ENCODE peak calls at places on chromosomes 3 and 15, in five cellular contexts. One of them, this sample, is unnamed.

GRCh38 chr3:180408654-180409053 is 193.3 kb upstream of the TTC14 start:
- DNase-seq in cerebellar cortex: no peak
- DNase-seq in activated naive CD8-positive, alpha-beta T cell treated with anti-CD3 and anti-CD28 coated beads, Interleukin-2, amount 50 U/mL, for 24 hours: no peak
- DNase-seq in activated CD4-positive, alpha-beta T cell treated with anti-CD3 and anti-CD28 coated beads, Interleukin-2, amount 50 U/mL, for 4 hours: no peak
- DNase-seq in cardiac fibroblast: peak
- DNase-seq in this sample: no peak

GRCh38 chr15:25510146-25510545 is 71.3 kb upstream of the UBE3A start:
- DNase-seq in cardiac fibroblast: no peak
- DNase-seq in activated naive CD8-positive, alpha-beta T cell treated with anti-CD3 and anti-CD28 coated beads, Interleukin-2, amount 50 U/mL, for 24 hours: no peak
- DNase-seq in activated CD4-positive, alpha-beta T cell treated with anti-CD3 and anti-CD28 coated beads, Interleukin-2, amount 50 U/mL, for 4 hours: no peak
- DNase-seq in cerebellar cortex: no peak
- DNase-seq in this sample: no peak

GRCh38 chr15:34642252-34642651 is 58.8 kb upstream of the GOLGA8B start:
- DNase-seq in cerebellar cortex: no peak
- DNase-seq in activated CD4-positive, alpha-beta T cell treated with anti-CD3 and anti-CD28 coated beads, Interleukin-2, amount 50 U/mL, for 4 hours: no peak
- DNase-seq in activated naive CD8-positive, alpha-beta T cell treated with anti-CD3 and anti-CD28 coated beads, Interleukin-2, amount 50 U/mL, for 24 hours: no peak
- DNase-seq in cardiac fibroblast: no peak
- DNase-seq in this sample: no peak

GRCh38 chr15:53072077-53072476 is 281.9 kb upstream of the ONECUT1 start:
- DNase-seq in activated naive CD8-positive, alpha-beta T cell treated with anti-CD3 and anti-CD28 coated beads, Interleukin-2, amount 50 U/mL, for 24 hours: peak
- DNase-seq in cardiac fibroblast: peak
- DNase-seq in activated CD4-positive, alpha-beta T cell treated with anti-CD3 and anti-CD28 coated beads, Interleukin-2, amount 50 U/mL, for 4 hours: no peak
- DNase-seq in cerebellar cortex: peak
- DNase-seq in this sample: peak

GRCh38 chr15:29133321-29133720 is 136.3 kb downstream of the NSMCE3 start:
- DNase-seq in cardiac fibroblast: no peak
- DNase-seq in activated CD4-positive, alpha-beta T cell treated with anti-CD3 and anti-CD28 coated beads, Interleukin-2, amount 50 U/mL, for 4 hours: no peak
- DNase-seq in cerebellar cortex: no peak
- DNase-seq in activated naive CD8-positive, alpha-beta T cell treated with anti-CD3 and anti-CD28 coated beads, Interleukin-2, amount 50 U/mL, for 24 hours: no peak
- DNase-seq in this sample: no peak

GRCh38 chr3:111128884-111129283 is 57.3 kb downstream of the NECTIN3 start:
- DNase-seq in activated CD4-positive, alpha-beta T cell treated with anti-CD3 and anti-CD28 coated beads, Interleukin-2, amount 50 U/mL, for 4 hours: no peak
- DNase-seq in activated naive CD8-positive, alpha-beta T cell treated with anti-CD3 and anti-CD28 coated beads, Interleukin-2, amount 50 U/mL, for 24 hours: no peak
- DNase-seq in cardiac fibroblast: no peak
- DNase-seq in cerebellar cortex: no peak
- DNase-seq in this sample: no peak

GRCh38 chr3:54784021-54784420 is 143.8 kb downstream of the LRTM1 start:
- DNase-seq in activated naive CD8-positive, alpha-beta T cell treated with anti-CD3 and anti-CD28 coated beads, Interleukin-2, amount 50 U/mL, for 24 hours: no peak
- DNase-seq in cerebellar cortex: no peak
- DNase-seq in activated CD4-positive, alpha-beta T cell treated with anti-CD3 and anti-CD28 coated beads, Interleukin-2, amount 50 U/mL, for 4 hours: no peak
- DNase-seq in cardiac fibroblast: no peak
- DNase-seq in this sample: no peak

GRCh38 chr3:133138017-133138416 is 99.8 kb downstream of the TMEM108 start:
- DNase-seq in cerebellar cortex: no peak
- DNase-seq in cardiac fibroblast: no peak
- DNase-seq in activated naive CD8-positive, alpha-beta T cell treated with anti-CD3 and anti-CD28 coated beads, Interleukin-2, amount 50 U/mL, for 24 hours: no peak
- DNase-seq in activated CD4-positive, alpha-beta T cell treated with anti-CD3 and anti-CD28 coated beads, Interleukin-2, amount 50 U/mL, for 4 hours: no peak
- DNase-seq in this sample: no peak

GRCh38 chr15:25730918-25731317 is 132.2 kb downstream of the ATP10A start:
- DNase-seq in activated CD4-positive, alpha-beta T cell treated with anti-CD3 and anti-CD28 coated beads, Interleukin-2, amount 50 U/mL, for 4 hours: no peak
- DNase-seq in activated naive CD8-positive, alpha-beta T cell treated with anti-CD3 and anti-CD28 coated beads, Interleukin-2, amount 50 U/mL, for 24 hours: no peak
- DNase-seq in cerebellar cortex: no peak
- DNase-seq in cardiac fibroblast: no peak
- DNase-seq in this sample: no peak

GRCh38 chr15:92365816-92366215 is 27.9 kb upstream of the ST8SIA2 start:
- DNase-seq in cerebellar cortex: no peak
- DNase-seq in activated naive CD8-positive, alpha-beta T cell treated with anti-CD3 and anti-CD28 coated beads, Interleukin-2, amount 50 U/mL, for 24 hours: no peak
- DNase-seq in cardiac fibroblast: no peak
- DNase-seq in activated CD4-positive, alpha-beta T cell treated with anti-CD3 and anti-CD28 coated beads, Interleukin-2, amount 50 U/mL, for 4 hours: no peak
- DNase-seq in this sample: no peak

GRCh38 chr15:51203797-51204196 is 109.1 kb upstream of the TNFAIP8L3 start:
- DNase-seq in cardiac fibroblast: peak
- DNase-seq in activated naive CD8-positive, alpha-beta T cell treated with anti-CD3 and anti-CD28 coated beads, Interleukin-2, amount 50 U/mL, for 24 hours: no peak
- DNase-seq in cerebellar cortex: no peak
- DNase-seq in activated CD4-positive, alpha-beta T cell treated with anti-CD3 and anti-CD28 coated beads, Interleukin-2, amount 50 U/mL, for 4 hours: no peak
- DNase-seq in this sample: no peak

GRCh38 chr3:106401666-106402319 is 533.0 kb upstream of the CBLB start:
- DNase-seq in cardiac fibroblast: peak
- DNase-seq in cerebellar cortex: peak
- DNase-seq in activated naive CD8-positive, alpha-beta T cell treated with anti-CD3 and anti-CD28 coated beads, Interleukin-2, amount 50 U/mL, for 24 hours: no peak
- DNase-seq in activated CD4-positive, alpha-beta T cell treated with anti-CD3 and anti-CD28 coated beads, Interleukin-2, amount 50 U/mL, for 4 hours: no peak
- DNase-seq in this sample: no peak

GRCh38 chr15:41848595-41848994 is 9.9 kb downstream of the PLA2G4B start:
- DNase-seq in activated CD4-positive, alpha-beta T cell treated with anti-CD3 and anti-CD28 coated beads, Interleukin-2, amount 50 U/mL, for 4 hours: no peak
- DNase-seq in cardiac fibroblast: no peak
- DNase-seq in cerebellar cortex: no peak
- DNase-seq in activated naive CD8-positive, alpha-beta T cell treated with anti-CD3 and anti-CD28 coated beads, Interleukin-2, amount 50 U/mL, for 24 hours: peak
- DNase-seq in this sample: no peak

This sample was measured in endothelial cell.